ENCODE peak calls at places on chromosome 17, in four cellular contexts. E, J, K and G are unnamed samples.

GRCh38 chr17:62625870-62626200 is 1.6 kb upstream of the MRC2 start:
- DNase-seq in J (no peak), E (no peak), K (no peak), G (no peak)

GRCh38 chr17:80937501-80938356 is 53.9 kb upstream of the CHMP6 start:
- DNase-seq in K (no peak), J (no peak), E (no peak), G (no peak)

GRCh38 chr17:57949649-57950048 is 5.6 kb downstream of the CUEDC1 start:
- DNase-seq in K (no peak), E (no peak), J (no peak), G (no peak)

GRCh38 chr17:31565652-31566051 is 174.2 kb downstream of the RAB11FIP4 start:
- DNase-seq in J (no peak), K (no peak), E (no peak), G (no peak)

GRCh38 chr17:8430966-8431365 is 4.7 kb upstream of the NDEL1 start:
- DNase-seq in J (no peak), K (no peak), E (peak), G (peak)

GRCh38 chr17:1882836-1883235 is 53.0 kb downstream of the RPA1 start:
- DNase-seq in K (no peak), J (peak), E (no peak), G (peak)

GRCh38 chr17:76674600-76674999 is 31.0 kb upstream of the ST6GALNAC1 start:
- DNase-seq in K (no peak), E (no peak), J (no peak), G (no peak)

GRCh38 chr17:61456688-61457225 is 4.5 kb downstream of the TBX4 start:
- DNase-seq in E (no peak), J (no peak), K (no peak), G (no peak)

GRCh38 chr17:9371019-9371418 is 204.6 kb downstream of the STX8 start:
- DNase-seq in J (no peak), E (no peak), K (no peak), G (peak)

GRCh38 chr17:50661795-50662391 is 27.2 kb downstream of the ABCC3 start:
- DNase-seq in J (no peak), E (no peak), K (no peak), G (peak)